ENCODE peak calls at places on chromosomes 16 and 17, in nine cellular contexts. B is fibroblast of lung, W is A549, N is breast epithelium, H is neural progenitor cell, E is small intestine, I is mammary epithelial cell, G is foreskin keratinocyte, D is hepatocyte. K is an unnamed sample.

GRCh38 chr17:57911834-57912673 is 43.2 kb downstream of the CUEDC1 start:
- DNase-seq in W (no peak), D (no peak), G (no peak), H (peak), N (peak), B (peak), I (peak), E (peak), K (peak)

GRCh38 chr16:13634253-13634652 is 285.7 kb upstream of the ERCC4 start:
- DNase-seq in I (no peak), D (no peak), W (no peak), H (no peak), N (no peak), B (no peak), G (no peak), E (no peak), K (no peak)

GRCh38 chr17:39658346-39658745 is 6.8 kb upstream of the TCAP start:
- DNase-seq in N (no peak), B (no peak), E (no peak), G (no peak), I (no peak), W (no peak), D (no peak), H (no peak), K (no peak)

GRCh38 chr17:40534431-40535189 is 30.7 kb downstream of the CCR7 start:
- DNase-seq in D (no peak), W (no peak), N (no peak), E (no peak), B (peak), H (no peak), G (no peak), I (no peak), K (no peak)

GRCh38 chr16:1054660-1055556 is 17.6 kb upstream of the SSTR5 start:
- DNase-seq in I (peak), H (peak), D (peak), N (no peak), E (peak), B (peak), G (no peak), W (peak), K (peak)

GRCh38 chr17:68057531-68057952 is 22.0 kb downstream of the KPNA2 start:
- DNase-seq in N (no peak), I (no peak), H (no peak), B (peak), D (no peak), W (no peak), E (peak), G (no peak), K (peak)

GRCh38 chr17:61786088-61786487 is 77.2 kb downstream of the BRIP1 start:
- DNase-seq in W (no peak), G (no peak), E (no peak), N (no peak), H (no peak), D (no peak), I (no peak), B (no peak), K (no peak)

GRCh38 chr16:5736209-5736608 is 638.6 kb upstream of the EEF2KMT start:
- DNase-seq in B (no peak), E (no peak), W (no peak), I (no peak), G (no peak), N (no peak), D (no peak), H (no peak), K (no peak)

GRCh38 chr16:35185366-35186044 is 1726.1 kb downstream of the TP53TG3F start:
- DNase-seq in B (no peak), I (no peak), W (no peak), G (no peak), E (no peak), H (no peak), N (no peak), D (no peak), K (no peak)

GRCh38 chr16:12896562-12896961 is 4.8 kb upstream of the SHISA9 start:
- DNase-seq in H (peak), D (peak), B (no peak), I (peak), E (peak), N (no peak), W (no peak), G (peak), K (peak)

GRCh38 chr17:9206160-9206988 is 185.1 kb downstream of the NTN1 start:
- DNase-seq in I (no peak), G (no peak), B (no peak), D (no peak), N (no peak), W (no peak), H (peak), E (no peak), K (no peak)

GRCh38 chr17:76747716-76748360 is 9.9 kb downstream of the MFSD11 start:
- DNase-seq in B (no peak), D (no peak), H (no peak), G (no peak), W (no peak), E (no peak), I (no peak), N (no peak), K (no peak)

GRCh38 chr17:35019386-35020179 is 39.3 kb downstream of the LIG3 start:
- DNase-seq in G (no peak), N (no peak), D (no peak), E (no peak), I (no peak), W (no peak), H (no peak), B (no peak), K (no peak)

GRCh38 chr16:54806378-54806777 is 124.3 kb upstream of the IRX5 start:
- DNase-seq in I (no peak), G (no peak), W (no peak), E (no peak), H (no peak), N (no peak), D (no peak), B (no peak), K (no peak)

GRCh38 chr17:39671651-39672521 is 3.6 kb downstream of the PNMT start:
- DNase-seq in H (peak), E (peak), I (peak), G (no peak), N (no peak), B (peak), D (peak), W (peak), K (no peak)

GRCh38 chr17:964881-965280 is 14.7 kb downstream of the NXN start:
- DNase-seq in W (no peak), E (no peak), G (no peak), I (no peak), B (no peak), N (no peak), H (peak), D (no peak), K (no peak)

GRCh38 chr17:32445976-32446375 is 1.7 kb downstream of the PSMD11 start:
- DNase-seq in N (no peak), E (no peak), I (no peak), B (peak), G (no peak), W (peak), H (no peak), D (no peak), K (peak)

GRCh38 chr17:69853533-69854262 is 221.3 kb upstream of the KCNJ16 start:
- DNase-seq in B (no peak), H (no peak), G (no peak), W (no peak), I (no peak), D (no peak), E (no peak), N (no peak), K (no peak)

GRCh38 chr16:63981639-63982038 is 1140.2 kb downstream of the CDH11 start:
- DNase-seq in E (no peak), B (no peak), D (no peak), W (no peak), I (no peak), G (no peak), N (no peak), H (peak), K (peak)

GRCh38 chr17:45293413-45294211 is 23.2 kb downstream of the MAP3K14 start:
- DNase-seq in N (peak), D (peak), H (no peak), E (peak), W (peak), I (peak), G (peak), B (peak), K (peak)

GRCh38 chr17:48427598-48427997 is 2.4 kb downstream of the SKAP1 start:
- DNase-seq in D (no peak), G (no peak), I (no peak), W (no peak), E (peak), N (no peak), H (no peak), B (no peak), K (peak)

GRCh38 chr16:12664334-12664733 is 139.4 kb downstream of the CPPED1 start:
- DNase-seq in G (no peak), H (no peak), D (no peak), W (no peak), B (no peak), E (no peak), N (no peak), I (no peak), K (no peak)

GRCh38 chr17:8581002-8581658 is 49.4 kb downstream of the MYH10 start:
- DNase-seq in D (no peak), B (no peak), I (peak), E (no peak), H (no peak), W (no peak), G (peak), N (no peak), K (no peak)

GRCh38 chr16:19283637-19284036 is 1.9 kb upstream of the CLEC19A start:
- DNase-seq in H (no peak), G (peak), B (no peak), W (no peak), I (peak), N (no peak), E (no peak), D (no peak), K (no peak)

GRCh38 chr16:68128577-68129305 is 43.6 kb downstream of the NFATC3 start:
- DNase-seq in H (no peak), I (no peak), D (no peak), B (peak), W (no peak), E (no peak), N (no peak), G (no peak), K (peak)

GRCh38 chr17:80352991-80353665 is 61.8 kb upstream of the ENDOV start:
- DNase-seq in G (no peak), H (no peak), D (no peak), N (no peak), I (no peak), B (no peak), W (no peak), E (peak), K (no peak)

GRCh38 chr17:33277436-33278100 is 15.5 kb downstream of the ASIC2 start:
- DNase-seq in N (peak), I (no peak), B (no peak), W (no peak), G (no peak), H (peak), D (no peak), E (peak), K (no peak)

GRCh38 chr17:49218941-49219913 is 8.7 kb downstream of the ABI3 start:
- DNase-seq in D (no peak), I (no peak), N (no peak), E (peak), G (no peak), H (no peak), B (no peak), W (no peak), K (no peak)

GRCh38 chr16:50305441-50306061 is 39.2 kb downstream of the ADCY7 start:
- DNase-seq in D (no peak), W (no peak), N (no peak), G (no peak), H (no peak), E (no peak), I (no peak), B (no peak), K (no peak)

GRCh38 chr17:80474231-80474932 is 2.0 kb downstream of the NPTX1 start:
- DNase-seq in N (no peak), G (peak), W (peak), H (peak), E (no peak), D (peak), B (peak), I (no peak), K (peak)

GRCh38 chr17:43679911-43680310 is 18.2 kb upstream of the MEOX1 start:
- DNase-seq in E (no peak), D (no peak), N (no peak), W (no peak), H (no peak), G (no peak), I (no peak), B (no peak), K (no peak)

GRCh38 chr17:50944054-50944901 is 78.1 kb upstream of the TOB1 start:
- DNase-seq in E (peak), H (peak), W (peak), B (peak), G (no peak), N (peak), D (peak), I (no peak), K (peak)

GRCh38 chr17:50943575-50943933 is 77.4 kb upstream of the TOB1 start:
- DNase-seq in W (no peak), N (no peak), B (no peak), G (no peak), E (peak), D (peak), I (no peak), H (no peak), K (no peak)

GRCh38 chr17:50946223-50946890 is 80.2 kb upstream of the TOB1 start:
- DNase-seq in B (no peak), I (no peak), N (no peak), W (no peak), D (no peak), G (no peak), E (no peak), H (no peak), K (no peak)

GRCh38 chr17:50945779-50946222 is 79.6 kb upstream of the TOB1 start:
- DNase-seq in N (no peak), D (no peak), E (no peak), I (no peak), W (no peak), B (no peak), G (no peak), H (no peak), K (no peak)

DNA sequence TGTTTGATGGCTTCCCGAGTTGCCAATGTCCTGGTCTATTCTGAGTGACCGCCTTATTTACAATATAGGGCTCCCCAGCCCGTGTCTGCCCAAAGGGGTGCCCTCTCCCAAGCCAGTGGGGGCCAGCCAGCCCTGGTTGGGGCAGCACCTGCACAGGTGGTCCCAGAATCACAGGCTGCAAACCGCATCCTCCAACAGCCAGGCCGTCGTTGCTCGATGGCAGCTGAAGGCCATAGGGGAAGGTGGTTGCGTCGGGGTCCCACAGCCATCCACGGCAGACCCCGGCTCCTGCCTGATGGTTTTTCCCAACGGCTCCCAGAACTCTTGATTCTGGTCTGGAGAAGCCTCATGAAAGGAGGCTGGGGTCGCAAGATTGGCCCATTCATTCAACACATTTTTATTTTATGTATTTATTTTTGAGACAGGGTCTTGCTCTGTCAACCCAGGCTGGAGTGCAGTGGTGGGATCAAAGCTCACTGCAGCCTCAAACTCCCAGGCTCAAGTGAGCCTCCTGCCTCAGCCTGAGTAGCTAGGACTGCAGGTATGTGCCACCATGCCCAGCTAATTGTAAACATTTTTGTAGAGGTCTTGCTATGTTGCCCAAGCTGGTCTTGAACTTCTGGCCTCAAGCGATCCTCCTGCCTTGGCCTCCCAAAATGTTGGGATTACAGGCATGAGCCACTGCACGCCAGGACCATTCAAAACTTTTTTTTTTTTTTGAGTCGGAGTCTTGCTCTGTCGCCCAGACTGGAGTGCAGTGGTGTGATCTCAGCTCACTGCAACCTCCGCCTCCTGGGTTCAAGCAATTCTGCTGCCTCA is 79.0 kb upstream of the TOB1 start:
- DNase-seq in W (no peak), I (no peak), N (peak), E (no peak), B (no peak), D (no peak), H (no peak), G (no peak), K (no peak)
- H3K27ac ChIP-seq in W (peak), I (no peak), N (peak), E (peak), B (no peak), D (peak), H (no peak), G (no peak), K (no peak)

GRCh38 chr16:66670691-66671090 is 25.9 kb downstream of the CMTM4 start:
- DNase-seq in E (no peak), N (no peak), I (no peak), W (no peak), D (no peak), B (no peak), G (no peak), H (no peak), K (no peak)
- H3K27ac ChIP-seq in E (no peak), N (no peak), I (no peak), W (no peak), D (no peak), B (no peak), G (no peak), H (no peak), K (no peak)

DNA sequence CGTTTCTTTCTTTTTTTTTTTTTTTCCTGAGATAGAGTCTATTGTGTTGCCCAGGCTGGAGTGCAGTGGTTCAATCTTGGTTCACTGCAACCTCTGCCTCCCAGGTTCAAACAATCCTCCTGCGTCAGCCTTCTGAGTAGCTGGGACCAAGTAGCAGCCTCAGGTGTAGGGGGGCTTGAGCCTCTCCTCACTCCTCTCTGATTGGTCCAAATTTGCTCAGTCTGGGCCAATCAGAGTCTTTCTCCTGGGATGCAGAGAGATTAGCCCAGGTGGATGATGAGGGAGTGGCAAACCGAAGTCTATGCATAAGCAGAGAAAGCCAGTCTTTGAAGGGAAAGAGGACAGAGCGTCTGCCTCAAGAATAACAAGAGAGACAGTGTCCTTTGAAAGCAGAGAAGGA is 99.0 kb downstream of the BMERB1 start:
- DNase-seq in E (no peak), N (no peak), G (no peak), H (no peak), D (no peak), B (no peak), I (no peak), W (no peak), K (no peak)
- H3K27ac ChIP-seq in E (no peak), N (no peak), G (no peak), H (no peak), D (no peak), B (no peak), I (no peak), W (no peak), K (no peak)

GRCh38 chr17:56678249-56679144 is 85.0 kb downstream of the NOG start:
- DNase-seq in B (no peak), W (no peak), E (no peak), I (no peak), D (peak), H (peak), G (peak), N (no peak), K (peak)

GRCh38 chr17:56679767-56680422 is 86.4 kb downstream of the NOG start:
- DNase-seq in D (no peak), G (peak), N (no peak), E (no peak), B (no peak), I (peak), W (no peak), H (no peak), K (no peak)

GRCh38 chr17:56679148-56679766 is 85.8 kb downstream of the NOG start:
- DNase-seq in G (peak), N (no peak), B (peak), I (peak), E (peak), D (peak), H (peak), W (peak), K (peak)

GRCh38 chr17:56680676-56681075 is 87.2 kb downstream of the NOG start:
- DNase-seq in W (no peak), G (no peak), H (no peak), D (no peak), N (no peak), B (no peak), I (peak), E (no peak), K (no peak)

DNA sequence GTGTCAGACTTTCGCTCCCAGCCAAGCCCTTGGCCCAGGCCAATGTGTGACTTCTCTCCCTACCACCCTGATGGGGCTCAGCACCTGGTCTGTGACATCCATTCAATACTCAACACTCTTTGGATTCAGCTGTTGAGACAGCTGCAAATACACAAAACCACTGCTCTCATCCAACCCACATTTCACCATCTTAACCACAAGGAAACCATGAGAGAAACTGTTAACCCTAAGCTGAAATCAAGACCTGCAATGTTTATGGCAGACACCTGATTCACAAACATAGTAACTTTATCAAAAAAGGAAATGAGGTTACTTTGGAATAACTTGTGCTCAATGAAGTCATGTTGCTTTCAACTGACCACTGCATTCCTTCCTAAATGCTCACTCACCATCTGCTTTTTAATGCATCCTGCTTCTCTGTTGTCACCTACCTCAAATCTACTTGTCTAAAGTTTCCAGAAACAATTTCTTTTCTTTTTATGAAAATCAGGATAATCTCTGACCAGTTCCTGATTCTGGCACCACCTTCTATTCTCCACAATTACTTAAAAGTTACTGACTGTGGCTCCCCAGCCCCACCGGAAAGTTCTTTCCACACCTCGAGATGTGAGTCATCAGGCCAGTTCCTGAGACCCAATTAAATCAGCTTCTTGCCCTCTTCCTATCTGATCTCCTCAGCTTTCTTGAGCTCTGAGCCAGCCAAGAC is 88.2 kb downstream of the NOG start:
- DNase-seq in D (peak), G (peak), E (no peak), N (no peak), B (peak), W (no peak), I (peak), H (no peak), K (no peak)
- H3K27ac ChIP-seq in D (no peak), G (peak), E (no peak), N (no peak), B (peak), W (no peak), I (peak), H (no peak), K (no peak)

GRCh38 chr16:58024673-58025350 is 742 bp upstream of the MMP15 start:
- DNase-seq in B (peak), W (no peak), D (peak), N (no peak), H (peak), E (peak), I (no peak), G (peak), K (no peak)
- H3K27ac ChIP-seq in B (no peak), W (peak), D (peak), N (peak), H (no peak), E (peak), I (no peak), G (no peak), K (no peak)

K was measured in A673.